ENCODE peak calls at places on chromosomes 5 and 9, in four cellular contexts. C is A549, L is K562, W is HepG2. N is an unnamed sample.

GRCh38 chr9:95793924-95794828 is 81.3 kb upstream of the ERCC6L2 start:
- DNase-seq in C (no peak), L (no peak), W (no peak), N (peak; percentile 98)

GRCh38 chr9:7946458-7946857 is 146.9 kb upstream of the DMAC1 start:
- DNase-seq in C (no peak), L (no peak), W (no peak), N (no peak)

GRCh38 chr9:12723409-12724028 is 30.3 kb downstream of the TYRP1 start:
- DNase-seq in C (peak; percentile 44), L (no peak), W (peak; percentile 10), N (peak; percentile 40)

GRCh38 chr9:107170801-107171200 is 112.3 kb upstream of the RAD23B start:
- DNase-seq in C (no peak), L (no peak), W (no peak), N (no peak)

GRCh38 chr5:50711280-50711679 is 44.8 kb downstream of the PARP8 start:
- DNase-seq in C (no peak), L (no peak), W (no peak), N (peak; percentile 8)

GRCh38 chr9:19683715-19684114 is 105.1 kb downstream of the SLC24A2 start:
- DNase-seq in C (no peak), L (no peak), W (no peak), N (no peak)

GRCh38 chr5:34977934-34978616 is 48.7 kb downstream of the DNAJC21 start:
- DNase-seq in C (no peak), L (no peak), W (no peak), N (no peak)

GRCh38 chr5:82011761-82012160 is 39.9 kb downstream of the ATG10 start:
- DNase-seq in C (no peak), L (no peak), W (no peak), N (peak; percentile 49)

GRCh38 chr9:138100711-138101349 is 223.2 kb downstream of the CACNA1B start:
- DNase-seq in C (peak; percentile 10), L (no peak), W (no peak), N (no peak)

GRCh38 chr5:57032151-57032551 is 80.2 kb upstream of the MIER3 start:
- DNase-seq in C (peak; percentile 70), L (no peak), W (peak; percentile 20), N (no peak)

GRCh38 chr9:4864234-4864661 is 71.5 kb downstream of the RCL1 start:
- DNase-seq in C (no peak), L (no peak), W (no peak), N (no peak)

GRCh38 chr5:112869948-112870347 is 8.9 kb downstream of the SRP19 start:
- DNase-seq in C (no peak), L (no peak), W (no peak), N (no peak)

GRCh38 chr5:1161832-1162229 is 39.6 kb upstream of the SLC6A19 start:
- DNase-seq in C (no peak), L (no peak), W (no peak), N (no peak)

GRCh38 chr5:174273325-174273724 is 227.8 kb downstream of the NSG2 start:
- DNase-seq in C (no peak), L (no peak), W (no peak), N (no peak)

GRCh38 chr5:61357745-61358144 is 25.7 kb downstream of the ZSWIM6 start:
- DNase-seq in C (peak; percentile 63), L (peak; percentile 11), W (peak; percentile 6), N (no peak)

GRCh38 chr5:135317286-135317685 is 81.7 kb downstream of the MACROH2A1 start:
- DNase-seq in C (no peak), L (no peak), W (no peak), N (no peak)

GRCh38 chr9:73039253-73039915 is 86.5 kb upstream of the ALDH1A1 start:
- DNase-seq in C (no peak), L (no peak), W (no peak), N (no peak)

GRCh38 chr9:21804336-21804735 is 1.9 kb downstream of the MTAP start:
- DNase-seq in C (no peak), L (no peak), W (no peak), N (no peak)

GRCh38 chr9:21800931-21801682 is 1.3 kb upstream of the MTAP start:
- DNase-seq in C (no peak), L (no peak), W (no peak), N (no peak)

GRCh38 chr9:21802418-21803000 is at the start of gene MTAP:
- DNase-seq in C (peak; percentile 94), L (no peak), W (peak; percentile 88), N (peak; percentile 93)

GRCh38 chr9:21803674-21804048 is 1.2 kb downstream of the MTAP start:
- DNase-seq in C (no peak), L (no peak), W (no peak), N (no peak)

DNA sequence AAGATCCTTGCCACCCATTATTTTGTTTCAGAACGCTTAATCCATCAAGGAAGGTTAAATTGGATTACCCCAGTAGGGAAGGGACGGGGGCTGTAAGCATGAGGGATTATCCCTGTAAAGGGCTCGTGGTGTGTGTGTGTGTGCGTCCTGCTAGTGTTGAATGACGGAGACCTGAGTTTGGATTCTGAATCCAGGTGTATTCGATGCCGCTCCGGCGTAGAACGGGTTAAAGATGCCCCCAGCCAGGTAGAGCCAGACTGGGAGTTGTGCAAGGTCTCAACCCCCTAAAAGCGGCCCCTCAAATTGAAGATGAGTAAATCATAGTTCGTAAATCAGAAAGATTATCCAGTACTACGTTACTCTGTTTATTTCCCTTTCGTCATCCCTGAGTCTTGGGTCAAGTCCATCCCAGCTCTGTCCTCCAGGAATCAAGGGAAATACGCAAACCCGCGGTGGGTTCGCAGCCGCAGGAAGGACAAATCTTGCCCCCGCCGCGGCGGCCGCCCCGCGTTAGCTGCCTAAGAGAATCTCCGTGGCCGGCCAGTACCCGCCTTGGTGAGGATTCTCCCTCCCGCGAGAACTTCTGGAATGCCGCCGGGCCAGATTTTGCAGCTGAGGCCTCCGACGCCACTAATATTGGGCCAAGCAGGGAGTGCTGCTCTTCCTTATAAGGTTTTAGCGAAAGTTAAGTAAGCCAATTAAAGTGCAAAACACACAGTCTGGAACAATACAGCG is 586 bp upstream of the MTAP start:
- DNase-seq in C (peak; percentile 82), L (no peak), W (peak; percentile 62), N (peak; percentile 85)
- TF ChIP-seq MAZ in C (no peak), L (no peak), W (no peak), N (peak; percentile 38)

GRCh38 chr9:69946800-69947437 is 96.7 kb upstream of the MAMDC2 start:
- DNase-seq in C (peak; percentile 84), L (no peak), W (peak; percentile 3), N (peak; percentile 94)
- TF ChIP-seq MAZ in C (no peak), L (no peak), W (no peak), N (no peak)

GRCh38 chr5:103298557-103298956 is 40.0 kb downstream of the MACIR start:
- DNase-seq in C (no peak), L (no peak), W (no peak), N (no peak)
- TF ChIP-seq MAZ in C (no peak), L (no peak), W (no peak), N (no peak)

DNA sequence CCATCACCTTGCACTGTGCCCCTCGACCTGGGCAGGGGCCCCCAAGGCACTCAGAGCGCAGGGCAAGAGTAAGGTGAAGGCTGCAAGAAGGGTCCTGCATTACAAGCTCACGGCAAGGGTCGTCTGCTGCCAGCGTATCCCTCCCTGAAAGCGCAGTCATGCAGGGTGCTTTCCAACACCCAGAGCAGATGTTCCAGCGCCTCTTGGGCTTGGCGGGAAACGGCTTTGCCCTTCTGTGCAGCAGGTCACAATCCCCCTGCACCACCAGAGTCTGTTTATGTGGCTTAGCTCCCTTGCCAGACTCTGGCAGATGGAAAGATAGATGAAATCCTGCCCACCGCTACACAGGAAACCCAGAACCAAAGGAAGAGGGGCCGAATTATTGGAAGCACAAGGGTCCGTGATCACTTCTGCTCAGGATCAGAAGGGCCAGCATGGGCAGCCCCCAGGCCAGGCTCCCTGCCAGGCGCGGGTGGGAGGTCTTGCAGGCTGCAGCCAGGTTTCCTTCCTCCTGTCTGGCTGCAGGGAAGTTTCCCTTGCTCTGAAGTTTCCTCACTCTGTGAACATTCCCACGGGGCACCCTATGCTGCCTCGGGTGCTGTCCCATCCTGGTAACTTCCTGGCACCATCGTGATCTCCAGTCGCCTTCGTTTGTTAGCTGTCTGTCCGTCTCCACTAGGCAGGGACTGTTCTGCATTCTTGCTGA is 132.2 kb downstream of the ZNF354C start:
- DNase-seq in C (no peak), L (no peak), W (no peak), N (no peak)
- TF ChIP-seq MAZ in C (no peak), L (no peak), W (no peak), N (no peak)

GRCh38 chr5:55982957-55983381 is 11.8 kb downstream of the IL6ST start:
- DNase-seq in C (peak; percentile 60), L (no peak), W (no peak), N (no peak)
- TF ChIP-seq MAZ in C (no peak), L (no peak), W (no peak), N (no peak)

GRCh38 chr5:172245823-172246222 is 37.7 kb downstream of the UBTD2 start:
- DNase-seq in C (no peak), L (no peak), W (no peak), N (no peak)

GRCh38 chr5:172243302-172243701 is 40.3 kb downstream of the UBTD2 start:
- DNase-seq in C (no peak), L (no peak), W (no peak), N (no peak)

GRCh38 chr5:172245046-172245445 is 38.5 kb downstream of the UBTD2 start:
- DNase-seq in C (no peak), L (no peak), W (no peak), N (no peak)
- TF ChIP-seq MAZ in C (no peak), L (no peak), W (no peak), N (no peak)

DNA sequence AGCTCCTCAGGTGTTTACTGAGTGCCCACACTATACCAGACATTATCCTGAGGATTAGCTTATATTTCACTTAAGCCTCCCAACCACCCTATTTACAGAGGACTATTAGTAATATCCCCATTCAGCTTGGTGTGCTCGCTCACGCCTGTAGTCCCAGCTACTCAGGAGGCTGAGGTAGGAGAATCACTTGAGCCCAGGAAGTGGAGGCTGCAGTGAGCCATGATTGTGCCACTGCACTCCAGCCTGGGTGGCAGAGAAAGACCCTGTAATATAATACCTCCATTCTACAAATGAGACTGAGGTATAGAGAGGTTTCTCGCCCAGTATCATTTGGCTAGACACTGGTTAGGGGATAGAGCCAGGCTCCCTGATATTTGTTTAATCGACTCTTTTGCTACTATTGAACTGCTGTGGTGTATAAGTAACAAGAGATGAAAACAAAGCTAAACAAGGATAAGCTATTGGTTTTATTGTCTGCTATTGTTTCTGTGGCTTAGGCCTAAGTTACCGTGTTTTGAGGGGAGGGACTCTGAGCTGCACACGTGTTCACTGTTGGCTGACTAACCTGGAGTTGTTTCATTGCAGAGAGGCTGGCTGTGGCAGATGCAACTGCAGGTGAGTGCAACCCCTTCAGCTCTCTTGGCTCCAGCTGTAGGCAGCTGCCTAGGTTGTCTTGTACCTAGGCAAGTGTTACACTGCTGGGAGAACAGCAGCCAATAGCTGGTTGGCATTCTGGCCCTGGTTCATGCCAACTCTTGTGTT is 17.8 kb upstream of the MATR3 start:
- DNase-seq in C (no peak), L (peak; percentile 36), W (peak; percentile 30), N (no peak)
- TF ChIP-seq MAZ in C (no peak), L (no peak), W (no peak), N (no peak)

GRCh38 chr5:140791111-140791510 is 3.5 kb upstream of the PCDHA2 start:
- DNase-seq in C (no peak), L (no peak), W (no peak), N (no peak)
- TF ChIP-seq MAZ in C (no peak), L (no peak), W (no peak), N (no peak)

DNA sequence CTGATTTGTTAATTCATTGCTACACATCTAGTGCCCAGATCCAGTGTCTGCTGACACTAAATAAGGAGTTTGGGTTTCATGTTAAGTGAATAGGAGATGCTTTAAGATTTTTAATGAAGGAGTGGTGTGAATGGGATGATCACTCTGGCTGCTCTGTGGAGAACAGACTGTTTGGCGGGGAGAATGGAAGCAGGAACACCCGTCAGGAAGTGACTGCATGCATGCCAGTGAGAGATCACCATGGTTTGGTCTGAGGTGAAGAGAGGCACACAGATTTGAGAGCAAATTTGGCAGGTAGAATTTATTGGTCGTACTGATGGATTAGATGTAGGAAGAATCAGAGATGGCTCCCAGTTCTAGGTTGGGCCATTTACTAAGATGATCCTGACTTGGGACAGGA is 19.8 kb downstream of the ATP6V0E1 start:
- DNase-seq in C (no peak), L (no peak), W (no peak), N (no peak)
- TF ChIP-seq MAZ in C (no peak), L (no peak), W (no peak), N (no peak)